ENCODE peak calls at places on chromosomes 7 and 10, in four cellular contexts. O, F, Y and Q are unnamed samples.

GRCh38 chr7:157840913-157841756 is 504.3 kb downstream of the DNAJB6 start:
- DNase-seq in O (no peak), F (no peak), Y (no peak), Q (no peak)

GRCh38 chr7:117020605-117021002 is 67.3 kb downstream of the ST7 start:
- DNase-seq in O (no peak), F (no peak), Y (no peak), Q (no peak)

GRCh38 chr7:88377421-88377820 is 70.7 kb upstream of the STEAP4 start:
- DNase-seq in O (no peak), F (no peak), Y (no peak), Q (no peak)

GRCh38 chr7:156612930-156613329 is 27.6 kb upstream of the RNF32 start:
- DNase-seq in O (no peak), F (peak), Y (no peak), Q (no peak)

GRCh38 chr7:90271753-90272152 is 26.8 kb downstream of the CFAP69 start:
- DNase-seq in O (no peak), F (no peak), Y (no peak), Q (no peak)

GRCh38 chr10:133332936-133333699 is 3.6 kb downstream of the CALY start:
- DNase-seq in O (no peak), F (no peak), Y (no peak), Q (peak)

GRCh38 chr10:10605551-10606081 is 412.1 kb upstream of the CELF2 start:
- DNase-seq in O (peak), F (peak), Y (peak), Q (no peak)

GRCh38 chr10:121025731-121026130 is 174.6 kb downstream of the WDR11 start:
- DNase-seq in O (no peak), F (no peak), Y (no peak), Q (no peak)

GRCh38 chr7:33444501-33444900 is 315.1 kb downstream of the BBS9 start:
- DNase-seq in O (no peak), F (no peak), Y (peak), Q (no peak)

GRCh38 chr7:27172388-27172774 is 1.7 kb downstream of the HOXA10 start:
- DNase-seq in O (no peak), F (peak), Y (peak), Q (no peak)

GRCh38 chr10:11680496-11680895 is 61.7 kb upstream of the ECHDC3 start:
- DNase-seq in O (no peak), F (no peak), Y (no peak), Q (no peak)

GRCh38 chr7:28207486-28208158 is 27.0 kb upstream of the JAZF1 start:
- DNase-seq in O (no peak), F (peak), Y (no peak), Q (no peak)

GRCh38 chr7:127799535-127800305 is 147.7 kb downstream of the SND1 start:
- DNase-seq in O (no peak), F (no peak), Y (no peak), Q (no peak)

GRCh38 chr10:116720241-116721047 is 21.9 kb downstream of the HSPA12A start:
- DNase-seq in O (no peak), F (no peak), Y (no peak), Q (no peak)

GRCh38 chr7:107564553-107565298 is 955 bp downstream of the DUS4L start:
- DNase-seq in O (no peak), F (no peak), Y (no peak), Q (no peak)

GRCh38 chr7:607938-608337 is 88.3 kb upstream of the PDGFA start:
- DNase-seq in O (no peak), F (no peak), Y (no peak), Q (no peak)

GRCh38 chr7:99624487-99624886 is 7.7 kb downstream of the ZSCAN25 start:
- DNase-seq in O (no peak), F (peak), Y (no peak), Q (no peak)

GRCh38 chr10:88120075-88120474 is 256.6 kb downstream of the PTEN start:
- DNase-seq in O (no peak), F (no peak), Y (no peak), Q (no peak)

GRCh38 chr10:88117227-88117626 is 253.8 kb downstream of the PTEN start:
- DNase-seq in O (no peak), F (peak), Y (no peak), Q (no peak)

GRCh38 chr10:88118769-88119559 is 255.5 kb downstream of the PTEN start:
- DNase-seq in O (no peak), F (no peak), Y (no peak), Q (no peak)

GRCh38 chr10:88116491-88116890 is 253.1 kb downstream of the PTEN start:
- DNase-seq in O (no peak), F (peak), Y (no peak), Q (no peak)

GRCh38 chr10:88117869-88118632 is 254.6 kb downstream of the PTEN start:
- DNase-seq in O (no peak), F (peak), Y (no peak), Q (no peak)
- TF ChIP-seq CTCF in O (peak), F (no peak), Y (no peak), Q (peak)

DNA sequence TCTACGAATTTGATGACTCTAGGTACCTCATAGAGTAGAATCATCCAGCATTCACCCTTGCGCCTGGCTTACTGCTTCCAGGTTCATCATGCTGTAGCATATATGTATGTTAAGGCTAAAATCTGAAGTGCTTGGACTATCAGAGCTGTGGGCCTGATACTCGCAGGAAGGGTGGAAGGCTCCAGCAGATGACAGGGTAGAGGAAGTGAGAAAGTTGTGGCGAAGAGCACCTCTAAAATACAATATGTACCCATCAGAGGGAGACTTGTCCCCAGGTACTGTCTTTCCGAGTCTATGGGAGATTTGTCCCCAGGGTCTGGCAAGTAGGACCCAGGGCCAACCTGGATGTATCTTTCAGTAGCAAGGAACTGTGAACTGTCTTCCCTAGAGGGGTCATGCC is 48.1 kb upstream of the PLEKHA1 start:
- DNase-seq in O (no peak), F (no peak), Y (no peak), Q (no peak)
- H3K4me3 ChIP-seq in O (no peak), F (no peak), Y (no peak), Q (no peak)

GRCh38 chr7:50805425-50806130 is 22.9 kb upstream of the GRB10 start:
- DNase-seq in O (no peak), F (no peak), Y (no peak), Q (no peak)

GRCh38 chr7:50803359-50804337 is 21.0 kb upstream of the GRB10 start:
- DNase-seq in O (no peak), F (no peak), Y (no peak), Q (no peak)

GRCh38 chr7:50798126-50798525 is 15.4 kb upstream of the GRB10 start:
- DNase-seq in O (no peak), F (no peak), Y (no peak), Q (no peak)

GRCh38 chr7:50799873-50800272 is 17.2 kb upstream of the GRB10 start:
- DNase-seq in O (no peak), F (no peak), Y (no peak), Q (no peak)

DNA sequence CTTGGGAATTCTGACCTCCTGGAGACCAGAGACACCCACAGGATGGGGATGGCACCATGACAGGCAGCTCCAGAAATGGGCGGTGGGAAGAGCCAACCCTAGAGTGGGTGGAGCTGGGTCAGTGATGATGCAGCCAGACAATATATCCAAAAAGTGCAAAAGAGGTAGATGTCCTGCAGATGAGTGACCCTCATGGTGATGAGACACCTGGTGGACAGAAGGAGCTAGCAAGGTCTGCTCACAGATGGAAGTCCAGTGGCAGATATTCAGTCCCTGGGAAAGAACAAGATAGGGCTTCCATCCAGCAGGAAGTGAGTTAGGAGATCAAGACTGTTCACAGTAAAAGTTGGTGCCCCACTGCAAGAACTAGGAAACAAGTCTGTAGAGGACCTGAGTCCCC is 19.2 kb upstream of the GRB10 start:
- DNase-seq in O (no peak), F (no peak), Y (no peak), Q (no peak)
- TF ChIP-seq CTCF in O (no peak), F (peak), Y (no peak), Q (no peak)

DNA sequence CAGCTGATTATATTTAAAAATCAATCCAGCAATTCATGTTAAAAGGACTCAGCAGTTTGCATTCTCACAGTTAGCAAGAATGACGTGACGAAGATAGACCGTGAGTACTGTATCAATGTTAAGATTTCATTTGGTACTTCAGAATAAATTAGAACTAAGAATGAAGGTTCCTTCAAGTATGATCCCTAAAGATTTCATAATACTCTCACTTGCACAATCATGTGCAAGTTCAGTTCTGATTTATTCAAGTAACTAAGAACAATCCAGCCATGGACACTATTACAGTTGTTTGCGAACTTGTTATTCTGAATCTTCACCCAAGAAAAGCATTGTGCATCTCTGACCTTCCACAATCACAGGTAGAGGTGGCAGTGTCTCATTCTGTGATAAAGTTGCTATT is 7.7 kb downstream of the RHEB start:
- DNase-seq in O (no peak), F (peak), Y (no peak), Q (no peak)
- H3K4me3 ChIP-seq in O (no peak), F (no peak), Y (no peak), Q (no peak)

DNA sequence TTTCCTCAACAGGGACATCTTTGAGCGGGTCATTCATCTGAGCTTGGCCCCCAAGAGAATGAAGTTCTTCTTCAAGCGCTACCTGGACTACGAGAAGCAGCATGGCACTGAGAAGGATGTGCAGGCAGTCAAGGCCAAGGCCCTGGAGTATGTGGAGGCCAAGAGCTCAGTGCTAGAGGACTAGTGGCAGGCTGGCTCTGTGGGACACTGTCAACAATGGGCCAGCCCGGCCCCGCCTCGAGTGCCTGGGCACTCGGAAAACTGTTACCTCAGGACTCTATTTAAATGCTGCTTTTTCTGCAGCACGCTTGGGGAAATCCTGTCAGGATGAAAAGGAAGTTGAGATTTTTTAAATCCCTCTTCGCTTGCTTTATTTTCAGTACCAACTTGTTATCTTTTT is 6.8 kb downstream of the CALHM2 start:
- DNase-seq in O (no peak), F (no peak), Y (no peak), Q (no peak)
- TF ChIP-seq CTCF in O (no peak), F (no peak), Y (no peak), Q (no peak)

DNA sequence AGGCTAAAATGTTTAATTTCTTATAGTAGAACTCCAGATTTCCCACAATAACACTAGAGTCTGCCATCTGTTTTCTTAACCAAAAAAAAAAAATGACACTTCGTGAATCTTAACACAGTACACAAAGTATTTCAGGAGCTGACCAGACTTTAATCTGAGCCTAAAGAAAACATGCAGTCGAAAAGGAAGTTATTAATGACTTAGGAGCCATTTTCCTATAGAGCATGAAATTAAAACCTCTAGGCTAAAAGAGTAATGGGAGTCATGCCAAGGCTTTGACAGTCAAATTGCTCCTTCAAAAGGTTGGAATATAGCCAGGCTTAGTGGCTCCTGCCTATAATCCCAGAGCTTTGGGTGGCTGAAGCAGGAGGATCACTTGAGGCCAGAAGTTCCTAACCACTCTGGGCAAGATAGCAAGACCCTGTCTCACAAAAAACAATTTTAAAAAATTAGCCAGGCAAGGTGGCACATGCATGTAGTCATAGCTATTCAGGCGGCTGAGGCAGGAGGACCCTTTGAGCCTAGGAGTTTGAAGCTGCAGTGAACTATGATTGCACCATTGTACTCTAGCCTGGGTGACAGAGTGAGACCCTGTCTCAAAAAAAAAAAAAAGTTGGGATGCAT is 13.6 kb downstream of the MICU1 start:
- DNase-seq in O (no peak), F (no peak), Y (no peak), Q (no peak)
- H3K4me3 ChIP-seq in O (peak), F (no peak), Y (no peak), Q (peak)

GRCh38 chr10:67284589-67284988 is 358.8 kb downstream of the LRRTM3 start:
- DNase-seq in O (no peak), F (no peak), Y (no peak), Q (no peak)
- TF ChIP-seq CTCF in O (no peak), F (no peak), Y (no peak), Q (no peak)

DNA sequence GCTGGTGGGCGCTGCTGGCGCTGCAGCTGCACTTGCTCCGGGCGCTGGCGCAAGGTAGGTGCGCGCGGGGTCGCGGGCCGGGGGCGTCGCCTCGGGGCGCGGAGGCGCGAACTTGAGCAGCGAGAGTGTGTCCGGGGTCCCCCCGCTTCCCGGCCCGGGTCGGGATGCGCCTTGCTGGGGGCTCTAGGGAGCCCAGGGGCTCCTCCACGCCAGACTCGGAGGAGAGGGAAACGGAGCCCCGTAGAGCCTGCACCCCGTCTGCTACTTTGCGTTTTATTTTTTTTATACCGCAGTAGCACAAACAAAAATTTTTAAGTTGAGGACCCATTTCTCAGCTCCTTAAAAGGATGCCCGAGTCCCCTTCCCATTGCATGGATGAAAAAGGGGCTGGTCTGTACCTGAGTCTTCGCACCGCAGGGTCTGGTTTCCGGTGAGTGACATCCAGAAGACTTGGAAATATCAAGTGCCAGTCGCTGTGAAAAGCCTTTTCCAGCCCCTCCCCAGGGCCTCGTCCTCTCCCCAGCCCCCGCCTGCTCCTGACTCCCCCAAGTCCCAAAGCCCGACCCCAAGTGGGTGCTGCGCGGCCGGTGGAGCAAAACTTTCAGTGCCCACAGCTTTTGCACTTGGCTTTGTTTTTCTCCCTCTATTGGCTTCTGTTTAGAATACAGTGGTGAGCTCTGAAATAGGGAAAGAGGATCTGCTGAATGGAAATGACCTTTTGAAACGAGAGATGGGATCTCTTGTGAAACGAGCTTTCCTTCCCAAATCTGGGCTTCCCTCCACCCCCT is 973 bp downstream of the SDK1 start:
- DNase-seq in O (no peak), F (no peak), Y (no peak), Q (no peak)
- H3K4me3 ChIP-seq in O (peak), F (no peak), Y (peak), Q (peak)